ENCODE peak calls at places on chromosomes 2 and 18, in four cellular contexts. K, X, G and L are unnamed samples.

GRCh38 chr2:223724831-223725230 is 112.6 kb downstream of the AP1S3 start:
- DNase-seq in K (no peak), X (peak; percentile 13), G (no peak), L (no peak)

GRCh38 chr2:183465048-183465447 is 340.8 kb downstream of the NUP35 start:
- DNase-seq in K (no peak), X (no peak), G (no peak), L (no peak)

GRCh38 chr2:229408356-229408755 is 137.3 kb upstream of the PID1 start:
- DNase-seq in K (no peak), X (peak; percentile 98), G (peak; percentile 13), L (peak; percentile 91)

GRCh38 chr2:20397811-20398447 is 47.3 kb upstream of the PUM2 start:
- DNase-seq in K (no peak), X (no peak), G (no peak), L (no peak)

GRCh38 chr2:170076189-170076588 is 101.8 kb upstream of the MYO3B start:
- DNase-seq in K (no peak), X (no peak), G (no peak), L (no peak)

GRCh38 chr18:27871731-27872130 is 305.2 kb downstream of the CDH2 start:
- DNase-seq in K (no peak), X (no peak), G (no peak), L (no peak)

GRCh38 chr2:180910831-180911665 is 69.4 kb upstream of the UBE2E3 start:
- DNase-seq in K (no peak), X (no peak), G (no peak), L (no peak)

GRCh38 chr2:101149241-101150192 is 1.7 kb downstream of the TBC1D8 start:
- DNase-seq in K (no peak), X (peak; percentile 28), G (no peak), L (no peak)

GRCh38 chr2:222671259-222672067 is at the start of gene MOGAT1:
- DNase-seq in K (no peak), X (no peak), G (peak; percentile 39), L (no peak)

GRCh38 chr2:8324164-8324848 is 357.6 kb upstream of the ID2 start:
- DNase-seq in K (no peak), X (no peak), G (peak; percentile 81), L (no peak)

GRCh38 chr18:57801379-57802165 is 1.5 kb downstream of the ATP8B1 start:
- DNase-seq in K (no peak), X (no peak), G (peak; percentile 71), L (no peak)

GRCh38 chr2:69375494-69376353 is 11.3 kb downstream of the GFPT1 start:
- DNase-seq in K (no peak), X (peak; percentile 30), G (peak; percentile 57), L (no peak)

GRCh38 chr2:25335971-25336370 is 5.8 kb downstream of the DNMT3A start:
- DNase-seq in K (no peak), X (no peak), G (no peak), L (no peak)

GRCh38 chr2:66576381-66577330 is 141.7 kb downstream of the MEIS1 start:
- DNase-seq in K (no peak), X (peak; percentile 58), G (peak; percentile 26), L (no peak)